ENCODE peak calls at places on chromosomes 13 and 19, in nine cellular contexts. Y is NCI-H524, Z is mucosa of descending colon, X is T-helper 2 cell, I is NCI-H2107, H is MM.1S, E is skeletal muscle cell, P is naive B cell, G is lower leg skin. O is an unnamed sample.

GRCh38 chr19:15379996-15380647 is 535 bp upstream of the AKAP8 start:
- DNase-seq in H (peak; percentile 74), E (no peak), P (no peak), Y (peak; percentile 69), X (no peak), Z (peak; percentile 70), G (peak; percentile 71), I (no peak), O (peak; percentile 76)

GRCh38 chr19:32203161-32203560 is 142.2 kb upstream of the ZNF507 start:
- DNase-seq in I (no peak), X (no peak), P (no peak), E (no peak), H (no peak), Z (no peak), Y (no peak), G (no peak), O (no peak)

GRCh38 chr13:48222358-48223015 is 10.5 kb upstream of the ITM2B start:
- DNase-seq in Z (no peak), P (no peak), E (no peak), H (no peak), G (no peak), I (no peak), X (no peak), Y (no peak), O (no peak)

GRCh38 chr19:16628984-16629691 is 1.1 kb upstream of the MED26 start:
- DNase-seq in X (no peak), P (no peak), H (peak; percentile 76), Y (peak; percentile 44), Z (peak; percentile 79), G (peak; percentile 42), E (peak; percentile 47), I (no peak), O (peak; percentile 18)

GRCh38 chr19:6604906-6605305 is 14.0 kb upstream of the CD70 start:
- DNase-seq in P (no peak), Z (no peak), H (no peak), G (no peak), Y (no peak), X (no peak), I (no peak), E (no peak), O (no peak)

GRCh38 chr13:91108315-91108714 is 239.2 kb upstream of the MIR17HG start:
- DNase-seq in P (no peak), Y (no peak), Z (no peak), I (no peak), E (no peak), G (no peak), X (no peak), H (no peak), O (no peak)

GRCh38 chr19:29415507-29415906 is 110.3 kb upstream of the VSTM2B start:
- DNase-seq in X (no peak), G (no peak), H (no peak), E (no peak), I (no peak), Z (no peak), Y (peak; percentile 11), P (no peak), O (no peak)

GRCh38 chr19:38152461-38153379 is 71.3 kb downstream of the DPF1 start:
- DNase-seq in I (no peak), E (no peak), G (no peak), Z (no peak), Y (peak; percentile 94), X (no peak), H (no peak), P (no peak), O (no peak)

GRCh38 chr19:13978306-13978705 is 26.0 kb downstream of the DCAF15 start:
- DNase-seq in H (no peak), E (no peak), Z (peak; percentile 72), I (no peak), X (no peak), P (no peak), G (peak; percentile 79), Y (no peak), O (no peak)

GRCh38 chr13:47230155-47230554 is 333.3 kb upstream of the HTR2A start:
- DNase-seq in Y (no peak), X (no peak), P (no peak), H (no peak), Z (no peak), E (no peak), G (no peak), I (no peak), O (no peak)

GRCh38 chr13:112775791-112776279 is 86.0 kb downstream of the ATP11A start:
- DNase-seq in P (no peak), E (no peak), Z (no peak), I (no peak), X (no peak), Y (peak; percentile 46), H (no peak), G (no peak), O (no peak)

GRCh38 chr19:13396256-13397080 is 109.8 kb downstream of the CACNA1A start:
- DNase-seq in E (peak; percentile 64), G (peak; percentile 15), I (no peak), H (no peak), P (no peak), Y (peak; percentile 63), Z (peak; percentile 9), X (no peak), O (peak; percentile 68)

GRCh38 chr13:72500851-72501250 is 226.6 kb downstream of the MZT1 start:
- DNase-seq in Z (no peak), X (no peak), G (no peak), Y (no peak), P (no peak), H (no peak), I (no peak), E (no peak), O (no peak)

GRCh38 chr19:30752201-30752600 is 380.0 kb downstream of the ZNF536 start:
- DNase-seq in Y (no peak), I (no peak), X (no peak), E (no peak), P (no peak), H (no peak), G (no peak), Z (no peak), O (no peak)

GRCh38 chr19:58395220-58395978 is at the start of gene RNF225:
- DNase-seq in X (no peak), I (no peak), P (no peak), G (no peak), E (no peak), Y (no peak), H (no peak), Z (peak; percentile 53), O (no peak)

GRCh38 chr19:51002101-51002532 is 713 bp upstream of the KLK8 start:
- DNase-seq in I (no peak), G (no peak), X (no peak), Y (no peak), E (no peak), Z (no peak), P (no peak), H (no peak), O (no peak)

GRCh38 chr13:40694426-40694825 is 28.0 kb upstream of the FOXO1 start:
- DNase-seq in P (no peak), X (no peak), Y (no peak), H (no peak), I (no peak), G (no peak), Z (no peak), E (no peak), O (no peak)

GRCh38 chr19:58476498-58477015 is 405 bp downstream of the ZNF446 start:
- DNase-seq in E (no peak), X (no peak), G (no peak), P (no peak), Y (no peak), I (no peak), H (no peak), Z (no peak), O (peak; percentile 30)

GRCh38 chr13:91399189-91400093 is 1.0 kb downstream of the GPC5 start:
- DNase-seq in P (peak; percentile 6), Z (no peak), E (no peak), I (no peak), Y (no peak), X (no peak), H (no peak), G (no peak), O (no peak)

GRCh38 chr13:71477735-71478134 is 389.3 kb downstream of the DACH1 start:
- DNase-seq in E (no peak), X (no peak), P (no peak), Y (peak; percentile 22), G (no peak), I (no peak), Z (no peak), H (no peak), O (no peak)

GRCh38 chr13:98413796-98414195 is 163.1 kb downstream of the STK24 start:
- DNase-seq in G (no peak), I (no peak), H (no peak), Z (no peak), P (no peak), Y (no peak), X (no peak), E (no peak), O (no peak)

GRCh38 chr19:18865973-18866799 is 29.8 kb downstream of the CERS1 start:
- DNase-seq in G (no peak), P (peak; percentile 54), E (no peak), I (no peak), X (peak; percentile 42), Y (peak; percentile 53), Z (peak; percentile 76), H (no peak), O (no peak)

GRCh38 chr13:101231751-101232428 is 184.4 kb downstream of the NALCN start:
- DNase-seq in Z (no peak), E (peak; percentile 20), X (no peak), P (no peak), Y (no peak), H (peak; percentile 52), I (no peak), G (no peak), O (no peak)

GRCh38 chr19:38734426-38735256 is 9.6 kb downstream of the CAPN12 start:
- DNase-seq in Y (no peak), E (no peak), Z (peak; percentile 63), X (peak; percentile 36), P (peak; percentile 46), I (no peak), H (peak; percentile 74), G (peak; percentile 26), O (peak; percentile 92)

GRCh38 chr13:110705826-110706569 is at the start of gene CARS2:
- DNase-seq in X (peak; percentile 84), P (peak; percentile 82), Y (peak; percentile 92), E (peak; percentile 89), G (peak; percentile 94), H (peak; percentile 97), I (peak; percentile 91), Z (peak; percentile 96), O (peak; percentile 96)

GRCh38 chr13:27954406-27954851 is 14.7 kb downstream of the CDX2 start:
- DNase-seq in X (no peak), P (no peak), Z (peak; percentile 59), H (no peak), E (no peak), I (no peak), G (no peak), Y (peak; percentile 58), O (peak; percentile 68)

GRCh38 chr19:41311613-41312012 is 1.6 kb downstream of the CCDC97 start:
- DNase-seq in H (no peak), Z (no peak), X (no peak), Y (no peak), G (no peak), E (no peak), P (no peak), I (no peak), O (no peak)

GRCh38 chr13:46721054-46721453 is 75.9 kb downstream of the ESD start:
- DNase-seq in H (peak; percentile 8), P (peak; percentile 33), X (no peak), E (no peak), Y (peak; percentile 42), Z (peak; percentile 68), G (peak; percentile 49), I (no peak), O (peak; percentile 39)

GRCh38 chr19:24054044-24054935 is 32.7 kb upstream of the ZNF254 start:
- DNase-seq in Y (no peak), I (no peak), H (no peak), X (no peak), Z (no peak), G (peak; percentile 35), P (no peak), E (peak; percentile 46), O (no peak)

GRCh38 chr13:101523732-101524131 is 71.3 kb downstream of the ITGBL1 start:
- DNase-seq in H (no peak), Z (no peak), P (no peak), E (peak; percentile 79), I (no peak), G (peak; percentile 69), Y (peak; percentile 33), X (no peak), O (no peak)

GRCh38 chr13:66831317-66831716 is 398.8 kb downstream of the PCDH9 start:
- DNase-seq in P (peak; percentile 51), Z (no peak), I (no peak), G (no peak), H (peak; percentile 14), E (no peak), Y (no peak), X (no peak), O (peak; percentile 11)

O was measured in SW480.